ENCODE peak calls at places on chromosomes 2 and 18, in nine cellular contexts. H is fibroblast of lung, W is A549, A is HCT116, U is astrocyte, G is MM.1S, S is HepG2, C is H9, P is hepatocyte. L is an unnamed sample.

GRCh38 chr2:160411167-160411566 is 82.4 kb downstream of the RBMS1 start:
- DNase-seq in G (peak), P (no peak), W (no peak), C (no peak), S (no peak), U (peak), A (no peak), H (peak), L (peak)

GRCh38 chr2:199228887-199229819 is 228.6 kb downstream of the SATB2 start:
- DNase-seq in G (no peak), S (no peak), W (no peak), U (peak), H (peak), A (no peak), P (no peak), C (no peak), L (peak)

GRCh38 chr2:100409975-100410647 is 7.4 kb downstream of the CHST10 start:
- DNase-seq in A (no peak), G (no peak), S (no peak), C (no peak), P (no peak), W (no peak), U (no peak), H (no peak), L (no peak)

GRCh38 chr18:74689251-74689650 is 91.6 kb downstream of the ZNF407 start:
- DNase-seq in U (peak), W (no peak), P (no peak), H (peak), G (no peak), S (no peak), C (no peak), A (no peak), L (no peak)

GRCh38 chr2:207284556-207285450 is 119.1 kb upstream of the KLF7 start:
- DNase-seq in W (no peak), C (no peak), P (no peak), G (no peak), H (no peak), A (no peak), U (no peak), S (no peak), L (peak)

GRCh38 chr2:164847966-164848365 is 6.3 kb upstream of the COBLL1 start:
- DNase-seq in P (peak), A (no peak), W (no peak), U (no peak), G (no peak), H (peak), S (no peak), C (no peak), L (no peak)

GRCh38 chr2:105244443-105244842 is 2.9 kb downstream of the GPR45 start:
- DNase-seq in A (no peak), P (no peak), G (no peak), H (no peak), U (no peak), S (no peak), W (no peak), C (no peak), L (no peak)

GRCh38 chr2:101725515-101726192 is 28.1 kb downstream of the MAP4K4 start:
- DNase-seq in W (no peak), G (no peak), S (no peak), P (no peak), C (peak), H (no peak), U (no peak), A (no peak), L (peak)

GRCh38 chr18:57819119-57819518 is 16.0 kb upstream of the ATP8B1 start:
- DNase-seq in H (peak), U (peak), S (no peak), W (no peak), G (no peak), C (no peak), P (no peak), A (no peak), L (no peak)

GRCh38 chr2:129813404-129813803 is 166.1 kb upstream of the RAB6C start:
- DNase-seq in P (no peak), S (no peak), A (peak), W (no peak), U (no peak), C (no peak), H (no peak), G (no peak), L (no peak)

GRCh38 chr18:13446581-13447470 is 228.3 kb downstream of the LDLRAD4 start:
- DNase-seq in G (no peak), U (no peak), W (peak), S (no peak), P (no peak), C (peak), A (no peak), H (no peak), L (no peak)

GRCh38 chr2:230589497-230590015 is 123.1 kb upstream of the CAB39 start:
- DNase-seq in C (no peak), U (no peak), W (no peak), P (no peak), G (peak), H (no peak), S (no peak), A (no peak), L (no peak)

GRCh38 chr2:184598313-184599053 is at the start of gene ZNF804A:
- DNase-seq in S (no peak), C (peak), A (no peak), G (peak), H (peak), P (peak), W (peak), U (peak), L (peak)

GRCh38 chr2:176565641-176566323 is 296.5 kb downstream of the MTX2 start:
- DNase-seq in H (peak), W (no peak), P (no peak), S (peak), A (no peak), C (no peak), U (peak), G (no peak), L (no peak)

GRCh38 chr2:213161759-213162514 is 10.5 kb upstream of the IKZF2 start:
- DNase-seq in S (no peak), U (peak), A (no peak), W (no peak), G (no peak), P (no peak), C (no peak), H (peak), L (no peak)

GRCh38 chr2:177604291-177605065 is 211.9 kb downstream of the AGPS start:
- DNase-seq in P (peak), C (peak), H (peak), A (peak), W (peak), S (peak), U (peak), G (peak), L (peak)

GRCh38 chr18:61901334-61901986 is 8.7 kb upstream of the RNF152 start:
- DNase-seq in C (peak), W (peak), P (peak), G (peak), U (peak), A (peak), H (peak), S (peak), L (peak)

GRCh38 chr2:129793326-129793955 is 186.0 kb upstream of the RAB6C start:
- DNase-seq in U (no peak), A (no peak), W (no peak), C (no peak), S (no peak), G (no peak), H (no peak), P (no peak), L (no peak)

GRCh38 chr2:32688511-32688910 is 60.7 kb downstream of the TTC27 start:
- DNase-seq in C (no peak), W (no peak), P (no peak), H (peak), G (no peak), U (peak), S (no peak), A (no peak), L (peak)

GRCh38 chr2:24682357-24682756 is 110.8 kb downstream of the PTRHD1 start:
- DNase-seq in U (no peak), G (no peak), P (no peak), H (no peak), W (no peak), A (no peak), S (no peak), C (no peak), L (no peak)

GRCh38 chr2:72220170-72220569 is 72.5 kb upstream of the CYP26B1 start:
- DNase-seq in S (peak), U (no peak), P (no peak), G (no peak), C (peak), H (no peak), W (no peak), A (no peak), L (peak)
- TF ChIP-seq CTCF in S (peak), U (peak), P (no peak), G (peak), C (peak), H (peak), W (peak), A (peak), L (peak)

GRCh38 chr2:196165016-196165415 is 6.4 kb downstream of the STK17B start:
- DNase-seq in P (no peak), H (no peak), C (no peak), U (no peak), S (no peak), W (no peak), G (no peak), A (no peak), L (no peak)
- H3K4me2 ChIP-seq in P (no peak), H (no peak), C (no peak), U (no peak), S (no peak), W (no peak), G (peak), A (no peak), L (no peak)

DNA sequence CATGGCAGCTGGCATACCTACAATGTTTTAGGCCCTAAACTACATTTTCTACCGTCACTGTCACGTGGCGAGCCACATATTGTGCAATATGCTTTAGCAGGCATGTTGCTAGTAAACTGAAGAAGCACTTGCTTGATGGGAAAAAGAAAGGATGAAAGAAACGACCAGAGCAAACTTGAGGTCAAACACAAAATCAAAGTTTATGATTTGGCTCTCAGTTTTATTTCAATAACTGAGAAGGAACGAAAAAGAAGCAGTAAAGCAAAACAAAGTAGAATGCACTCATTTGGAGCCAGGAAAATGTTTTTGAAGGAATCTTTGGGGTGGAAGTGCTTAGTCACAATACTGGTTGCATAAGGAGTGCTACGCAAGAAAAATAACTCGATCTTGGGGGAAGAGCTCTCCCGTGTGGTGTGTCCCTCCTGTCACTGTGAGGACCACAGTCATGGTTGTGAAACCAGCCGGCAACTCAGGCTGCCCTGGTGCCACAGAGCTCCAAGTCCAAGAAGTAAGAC is 349.8 kb downstream of the RBM43 start:
- DNase-seq in P (peak), S (peak), G (no peak), A (no peak), H (peak), C (peak), W (peak), U (peak), L (peak)
- TF ChIP-seq CTCF in P (peak), S (peak), G (no peak), A (no peak), H (peak), C (peak), W (peak), U (no peak), L (no peak)

DNA sequence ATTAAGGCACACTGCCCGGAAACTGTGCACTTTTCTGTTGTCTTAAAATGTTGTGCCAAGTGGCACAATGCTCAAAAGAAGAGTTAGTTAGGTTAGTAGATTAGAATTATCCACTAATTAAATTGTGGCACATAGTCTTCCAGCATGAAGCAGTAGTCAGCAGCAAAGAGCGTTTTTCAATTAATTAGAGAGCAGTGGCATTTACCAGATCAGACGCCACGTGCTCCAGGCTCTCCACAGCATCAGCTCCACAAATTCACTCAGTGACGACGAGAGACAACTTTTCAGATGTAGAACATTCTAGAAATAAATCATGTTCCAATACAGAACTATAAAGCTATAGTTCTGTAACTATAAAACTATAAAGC is 16.4 kb upstream of the RTTN start:
- DNase-seq in C (no peak), W (no peak), G (no peak), P (no peak), U (no peak), H (no peak), A (no peak), S (no peak), L (no peak)
- H3K4me2 ChIP-seq in C (no peak), W (no peak), G (no peak), P (no peak), U (peak), H (no peak), A (no peak), S (no peak), L (no peak)

GRCh38 chr18:39911716-39912115 is 2043.3 kb upstream of the PIK3C3 start:
- DNase-seq in P (no peak), W (no peak), H (no peak), U (no peak), S (no peak), C (no peak), A (no peak), G (no peak), L (no peak)
- TF ChIP-seq CTCF in P (no peak), W (no peak), H (no peak), U (no peak), S (no peak), C (no peak), A (no peak), G (no peak), L (no peak)

DNA sequence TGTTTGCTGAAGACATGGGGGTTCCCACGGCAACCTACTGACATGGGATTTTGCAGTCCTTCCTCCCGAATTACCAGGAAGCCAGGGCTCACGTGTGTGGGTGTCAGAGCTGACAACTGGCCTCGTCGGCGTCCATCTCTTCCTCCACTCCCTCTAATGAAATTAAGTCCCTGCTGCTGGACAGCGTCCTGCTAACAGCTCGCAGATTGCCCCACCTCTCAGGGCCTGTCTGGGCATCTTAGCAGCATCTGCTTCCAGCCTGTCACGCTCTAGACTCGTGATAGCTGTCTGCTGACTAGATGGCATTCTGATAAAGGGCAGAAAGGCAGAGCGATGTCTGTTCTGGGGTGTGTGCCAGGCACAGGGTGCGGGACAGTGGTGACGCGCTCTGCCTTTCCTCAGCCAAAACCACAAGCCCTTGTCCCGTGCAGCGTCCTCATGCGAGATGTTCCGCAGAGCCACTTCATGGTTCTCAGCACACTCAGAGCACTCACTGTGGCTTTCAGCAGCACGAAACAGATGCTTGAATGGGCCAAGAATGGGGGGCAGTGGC is 161.1 kb downstream of the ARL4C start:
- DNase-seq in P (peak), G (no peak), H (peak), W (no peak), U (peak), S (no peak), A (no peak), C (no peak), L (no peak)
- H3K4me2 ChIP-seq in P (peak), G (no peak), H (no peak), W (no peak), U (peak), S (no peak), A (no peak), C (no peak), L (no peak)

GRCh38 chr2:130819226-130819914 is 17.3 kb upstream of the ARHGEF4 start:
- DNase-seq in U (no peak), A (no peak), W (no peak), G (no peak), P (no peak), H (no peak), S (no peak), C (no peak), L (no peak)
- TF ChIP-seq CTCF in U (no peak), A (no peak), W (no peak), G (no peak), P (peak), H (no peak), S (peak), C (peak), L (no peak)

DNA sequence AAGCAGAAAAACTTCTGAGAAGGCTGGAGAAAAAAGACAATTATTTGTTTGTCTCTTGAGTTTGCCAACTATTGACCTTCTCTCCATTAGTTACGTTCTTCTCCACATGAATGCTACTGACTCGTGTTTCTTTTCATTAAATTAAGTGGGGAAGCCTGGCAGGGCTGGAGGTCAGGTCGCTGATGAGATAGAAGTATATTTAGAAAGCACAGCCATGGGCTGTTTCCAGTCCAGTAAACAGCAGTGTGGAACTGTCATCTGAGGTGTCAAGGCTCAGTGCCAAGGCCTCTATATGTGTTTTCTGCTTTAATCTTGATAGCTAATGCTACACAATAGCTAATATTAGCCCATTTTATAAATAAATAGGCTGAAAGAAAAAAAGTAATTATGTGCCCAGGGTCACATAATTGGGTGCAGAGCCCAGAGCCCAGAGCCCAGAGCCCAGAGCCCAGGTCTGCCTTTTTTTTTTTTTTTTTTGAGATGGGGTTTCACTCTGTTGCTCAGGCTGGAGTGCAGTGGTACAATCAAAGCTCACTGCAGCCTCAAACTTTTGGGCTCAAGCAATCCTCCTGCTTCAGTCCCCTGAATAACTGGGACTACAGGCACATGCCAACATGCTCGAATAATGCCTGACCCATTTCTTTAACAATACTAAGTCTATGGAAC is 6.3 kb downstream of the MSGN1 start:
- DNase-seq in C (no peak), G (no peak), P (no peak), U (no peak), H (no peak), A (no peak), S (no peak), W (no peak), L (no peak)
- H3K4me2 ChIP-seq in C (no peak), G (no peak), P (no peak), U (no peak), H (no peak), A (no peak), S (no peak), W (no peak), L (no peak)

DNA sequence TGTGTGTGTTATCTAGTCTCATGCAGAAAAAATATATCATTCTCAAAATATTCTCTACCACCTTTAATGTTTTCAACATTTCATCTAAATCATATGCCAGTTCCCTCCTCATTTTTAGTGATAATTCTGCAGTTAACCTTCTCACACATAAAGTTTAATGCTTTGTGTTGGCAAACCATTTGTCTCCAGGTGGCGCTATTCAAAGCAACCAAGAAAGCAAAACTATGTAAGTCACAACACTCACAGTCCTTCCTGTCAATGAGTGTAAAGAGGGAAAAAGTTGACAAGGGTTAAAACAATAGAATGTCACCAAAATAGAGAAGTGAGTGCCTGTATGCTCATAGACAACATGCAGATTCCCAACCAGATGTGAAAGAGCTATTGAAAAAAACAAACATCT is 961.6 kb upstream of the LRRTM1 start:
- DNase-seq in W (no peak), A (peak), C (peak), H (no peak), G (peak), S (peak), U (no peak), P (peak), L (peak)
- TF ChIP-seq CTCF in W (no peak), A (peak), C (peak), H (peak), G (peak), S (peak), U (no peak), P (peak), L (peak)